ENCODE peak calls at places on chromosome X, in six cellular contexts. Z is fibroblast of pulmonary artery, E is B cell, Y is GM10248, K is DND-41, M is A549. H is an unnamed sample.

GRCh38 chrX:54358424-54359211 is 772 bp upstream of the WNK3 start:
- DNase-seq in Z (peak; percentile 61), M (no peak), Y (peak; percentile 22), E (peak; percentile 40), K (no peak), H (no peak)

GRCh38 chrX:31070057-31070468 is 1.8 kb downstream of the FTHL17 start:
- DNase-seq in K (no peak), Y (peak; percentile 22), Z (no peak), M (no peak), E (no peak), H (no peak)

GRCh38 chrX:45515262-45516215 is 314.9 kb upstream of the DIPK2B start:
- DNase-seq in K (peak; percentile 43), Y (peak; percentile 10), Z (peak; percentile 92), M (peak; percentile 56), E (no peak), H (peak; percentile 42)

GRCh38 chrX:46912098-46912672 is at the start of gene JADE3:
- DNase-seq in E (peak; percentile 61), K (peak; percentile 78), Z (peak; percentile 77), Y (peak; percentile 41), M (peak; percentile 61), H (peak; percentile 82)

GRCh38 chrX:51608071-51608470 is 10.6 kb downstream of the CENPVL3 start:
- DNase-seq in M (no peak), Z (no peak), Y (no peak), K (no peak), E (no peak), H (no peak)

GRCh38 chrX:45992402-45993123 is 552.7 kb downstream of the ZNF674 start:
- DNase-seq in Z (no peak), M (no peak), Y (no peak), K (no peak), E (no peak), H (no peak)

GRCh38 chrX:103530540-103530939 is 11.3 kb upstream of the RAB40A start:
- DNase-seq in Y (no peak), K (no peak), M (no peak), E (no peak), Z (no peak), H (no peak)

GRCh38 chrX:51976503-51976902 is 83.1 kb downstream of the MAGED1 start:
- DNase-seq in K (no peak), M (no peak), Z (no peak), Y (no peak), E (no peak), H (no peak)

GRCh38 chrX:109927663-109928273 is 75.1 kb upstream of the TMEM164 start:
- DNase-seq in E (no peak), Z (no peak), Y (no peak), M (no peak), K (no peak), H (no peak)

GRCh38 chrX:129957241-129958099 is 25.0 kb upstream of the BCORL1 start:
- DNase-seq in K (peak; percentile 59), Z (peak; percentile 30), M (peak; percentile 84), Y (peak; percentile 76), E (peak; percentile 80), H (peak; percentile 86)

GRCh38 chrX:148741441-148741840 is 241.0 kb downstream of the AFF2 start:
- DNase-seq in E (no peak), M (no peak), Z (no peak), Y (no peak), K (no peak), H (no peak)

GRCh38 chrX:132740316-132741123 is 217.9 kb downstream of the HS6ST2 start:
- DNase-seq in Z (peak; percentile 4), E (no peak), M (no peak), Y (no peak), K (no peak), H (peak; percentile 8)

GRCh38 chrX:10602646-10603045 is 17.7 kb downstream of the MID1 start:
- DNase-seq in E (no peak), M (no peak), K (no peak), Y (no peak), Z (no peak), H (no peak)

GRCh38 chrX:129843459-129844306 is at the start of gene ZDHHC9:
- DNase-seq in K (peak; percentile 90), E (peak; percentile 85), Z (peak; percentile 89), Y (peak; percentile 89), M (peak; percentile 70), H (peak; percentile 90)

GRCh38 chrX:106726485-106727437 is at the start of gene RNF128:
- DNase-seq in Z (peak; percentile 30), E (no peak), K (no peak), M (peak; percentile 24), Y (no peak), H (peak; percentile 80)

GRCh38 chrX:87516716-87517115 is 886 bp upstream of the KLHL4 start:
- DNase-seq in K (no peak), M (no peak), Z (peak; percentile 74), Y (no peak), E (no peak), H (no peak)

GRCh38 chrX:97525981-97526380 is 642.3 kb downstream of the RPA4 start:
- DNase-seq in Y (no peak), Z (no peak), K (no peak), E (no peak), M (no peak), H (no peak)

DNA sequence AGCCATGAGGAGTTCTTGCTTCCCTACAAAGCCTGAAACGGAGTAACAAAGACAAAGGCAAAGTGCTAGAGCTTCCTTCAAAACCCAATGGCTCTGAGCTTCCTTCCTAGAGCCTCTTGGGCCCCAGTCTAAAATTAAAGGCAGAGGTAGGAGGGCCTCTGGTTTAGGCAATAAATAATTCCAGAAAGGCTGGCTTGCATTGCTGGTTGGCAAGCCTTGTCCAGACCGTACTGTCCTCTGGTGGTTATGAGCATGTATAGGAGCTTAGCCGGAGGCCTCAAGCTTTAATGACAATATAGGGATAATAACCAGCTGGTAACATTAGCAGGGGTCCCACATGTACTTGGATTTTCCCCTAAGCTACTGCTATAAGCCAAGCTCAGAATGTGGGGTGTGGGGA is 237.3 kb downstream of the AR start:
- DNase-seq in Z (no peak), E (no peak), M (no peak), K (no peak), Y (no peak), H (no peak)
- TF ChIP-seq CTCF in Z (peak; percentile 71), E (no peak), M (no peak), K (no peak), Y (no peak), H (no peak)

DNA sequence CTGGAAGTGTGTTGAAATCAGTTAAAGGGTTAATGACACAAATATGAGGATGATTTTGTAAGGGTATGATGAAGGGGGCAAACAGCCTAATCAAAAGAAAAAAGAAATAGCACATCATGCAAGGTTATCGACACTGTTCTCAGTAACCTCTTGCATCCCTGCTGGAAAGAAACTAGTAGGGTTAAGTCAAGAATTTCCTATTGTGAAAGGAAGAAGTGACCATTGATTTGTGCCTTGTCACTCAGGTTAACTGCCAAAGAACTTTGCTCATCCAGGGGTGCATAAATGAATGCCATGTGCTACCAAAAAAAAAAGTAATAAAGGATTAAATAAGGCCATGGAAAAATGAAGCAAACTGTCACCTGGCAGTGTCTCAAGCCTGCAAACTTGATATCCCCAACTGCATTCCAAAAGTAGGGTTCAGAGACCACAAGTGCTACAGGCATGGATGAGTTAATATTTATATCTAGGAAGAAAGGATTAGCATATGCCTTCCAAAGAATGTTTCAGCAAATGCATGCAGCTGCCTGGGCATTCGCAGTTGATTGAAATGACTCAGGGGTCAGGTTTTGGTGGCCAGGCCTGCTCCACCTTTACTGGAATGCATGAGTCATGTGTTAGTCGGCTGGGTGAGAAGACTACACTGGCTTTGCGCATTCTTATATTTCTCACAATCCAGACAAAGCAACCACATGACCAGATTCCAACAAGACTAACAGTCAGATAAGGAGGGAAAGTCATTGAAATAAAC is 78.4 kb upstream of the ATXN3L start:
- DNase-seq in Z (peak; percentile 97), M (peak; percentile 75), Y (no peak), K (no peak), E (no peak), H (peak; percentile 84)
- TF ChIP-seq CTCF in Z (no peak), M (no peak), Y (no peak), K (no peak), E (no peak), H (no peak)

DNA sequence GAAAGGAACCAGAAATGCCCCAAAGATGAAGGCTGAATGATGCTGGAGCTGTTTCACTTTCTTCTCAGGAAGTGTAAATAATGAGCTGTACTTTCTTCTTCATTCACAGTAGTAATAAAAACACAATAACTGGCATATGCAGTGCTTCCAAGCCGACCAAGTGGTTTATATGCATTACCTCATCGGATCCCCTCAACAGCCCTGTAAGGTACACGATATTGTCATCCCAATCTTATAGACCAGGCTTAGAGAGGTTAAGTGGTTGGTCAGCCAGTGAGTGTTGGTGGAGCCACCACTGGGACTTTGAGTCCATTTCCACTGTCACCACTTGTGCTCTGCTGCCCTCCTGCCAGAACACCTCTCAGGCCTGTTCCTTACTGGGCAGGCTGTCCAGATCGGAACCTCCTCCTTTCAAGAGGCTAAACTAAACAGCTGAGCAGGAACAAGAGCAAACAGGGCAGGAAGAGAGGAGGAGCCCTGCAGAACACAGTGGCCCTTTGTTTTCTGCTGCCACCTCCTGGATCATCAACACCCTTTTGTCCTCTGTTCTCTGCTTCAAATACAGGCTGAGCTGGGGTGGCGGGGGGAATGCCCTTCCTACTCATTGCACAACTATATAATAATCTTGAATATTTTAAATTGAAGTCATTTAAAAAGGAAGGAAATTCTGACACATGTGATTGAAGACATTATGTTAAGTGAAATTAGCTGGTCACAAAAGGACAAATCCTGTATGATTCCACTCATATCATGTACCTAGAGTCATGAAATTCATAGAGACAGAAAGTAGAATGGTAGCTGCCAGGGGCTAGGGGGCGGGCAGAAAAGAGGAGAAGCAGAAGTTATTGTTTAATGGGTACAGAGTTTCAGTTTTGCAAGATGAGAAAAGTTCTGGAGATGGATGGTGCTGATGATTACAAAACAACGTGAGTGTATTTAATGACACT is 112.5 kb upstream of the ATP6AP2 start:
- DNase-seq in K (peak; percentile 23), M (peak; percentile 21), E (peak; percentile 39), Y (peak; percentile 51), Z (peak; percentile 59), H (peak; percentile 61)
- TF ChIP-seq CTCF in K (peak; percentile 27), M (peak; percentile 52), E (peak; percentile 24), Y (peak; percentile 41), Z (peak; percentile 22), H (no peak)

GRCh38 chrX:115949900-115950822 is 220.4 kb upstream of the AGTR2 start:
- DNase-seq in M (no peak), K (no peak), E (no peak), Z (no peak), Y (no peak), H (no peak)
- TF ChIP-seq CTCF in M (no peak), K (no peak), E (no peak), Z (no peak), Y (no peak), H (no peak)

GRCh38 chrX:43949669-43950068 is 23.5 kb downstream of the NDP start:
- DNase-seq in M (peak; percentile 40), K (peak; percentile 5), E (no peak), Y (no peak), Z (no peak), H (peak; percentile 21)
- TF ChIP-seq CTCF in M (peak; percentile 44), K (no peak), E (peak; percentile 26), Y (peak; percentile 25), Z (peak; percentile 43), H (peak; percentile 43)

DNA sequence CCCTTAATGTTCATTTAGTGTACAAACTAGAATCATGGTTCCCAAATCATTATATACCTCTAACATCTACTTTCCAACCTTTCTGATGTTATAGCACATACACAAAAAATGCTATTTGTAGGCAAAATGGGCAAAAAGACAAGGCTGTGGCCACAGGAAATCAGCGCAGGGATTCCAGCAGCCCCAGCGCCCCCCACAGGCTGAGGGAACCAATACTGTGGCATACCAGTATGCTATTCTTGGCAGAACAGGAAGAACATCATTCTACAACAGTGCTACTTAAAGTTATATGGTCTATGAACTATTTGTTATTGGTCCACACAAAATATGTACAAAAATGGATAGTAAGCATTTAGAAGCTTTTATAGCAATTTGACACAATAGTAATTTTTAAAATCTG is 25.3 kb downstream of the STEEP1 start:
- DNase-seq in Y (no peak), Z (no peak), K (no peak), E (no peak), M (peak; percentile 15), H (no peak)
- TF ChIP-seq CTCF in Y (no peak), Z (no peak), K (no peak), E (no peak), M (no peak), H (no peak)

H was measured in Caco-2.